ENCODE peak calls at places on chromosome 15, in eight cellular contexts. Y is C1 segment of cervical spinal cord, C is GM23248, J is right lobe of liver, P is WTC11, E is A549, O is activated T-helper 1 cell treated with Interleukin-2 at 50 U/mL for 16 hours, Q is mesothelial cell of epicardium. R is an unnamed sample.

GRCh38 chr15:23035964-23036566 is 3.3 kb downstream of the TUBGCP5 start:
- DNase-seq in E (peak; percentile 79), C (peak; percentile 71), J (no peak), Y (no peak), P (peak; percentile 80), O (peak; percentile 18), Q (peak; percentile 56), R (peak; percentile 29)

GRCh38 chr15:101169457-101170071 is 82.3 kb downstream of the CHSY1 start:
- DNase-seq in O (no peak), J (no peak), E (no peak), P (no peak), Y (no peak), Q (no peak), C (peak; percentile 40), R (no peak)

GRCh38 chr15:46467041-46467440 is 832.2 kb downstream of the SQOR start:
- DNase-seq in Y (no peak), Q (no peak), P (no peak), O (no peak), E (no peak), C (no peak), J (no peak), R (no peak)

GRCh38 chr15:89399390-89400120 is 64.9 kb upstream of the POLG start:
- DNase-seq in E (peak; percentile 84), J (peak; percentile 29), Y (no peak), P (peak; percentile 74), C (peak; percentile 37), O (no peak), Q (no peak), R (peak; percentile 50)

GRCh38 chr15:25679964-25680658 is 183.0 kb downstream of the ATP10A start:
- DNase-seq in O (no peak), Q (no peak), E (no peak), Y (no peak), P (no peak), J (no peak), C (no peak), R (no peak)

GRCh38 chr15:29139540-29140459 is 129.8 kb downstream of the NSMCE3 start:
- DNase-seq in E (peak; percentile 44), Q (peak; percentile 83), Y (no peak), O (peak; percentile 37), P (peak; percentile 89), C (peak; percentile 62), J (peak; percentile 62), R (peak; percentile 83)

GRCh38 chr15:89630974-89631901 is 24.0 kb downstream of the KIF7 start:
- DNase-seq in E (no peak), Y (no peak), Q (no peak), O (no peak), C (no peak), P (no peak), J (no peak), R (no peak)

GRCh38 chr15:83010709-83011270 is 649 bp downstream of the C15orf40 start:
- DNase-seq in Q (peak; percentile 62), C (peak; percentile 89), E (peak; percentile 88), J (peak; percentile 70), Y (peak; percentile 32), O (peak; percentile 46), P (peak; percentile 74), R (peak; percentile 82)

GRCh38 chr15:100060276-100060926 is 281.4 kb downstream of the ADAMTS17 start:
- DNase-seq in Y (no peak), E (no peak), J (no peak), Q (no peak), C (peak; percentile 7), P (no peak), O (no peak), R (no peak)

GRCh38 chr15:41940441-41940857 is 31.9 kb downstream of the EHD4 start:
- DNase-seq in Q (no peak), C (peak; percentile 90), Y (no peak), O (peak; percentile 13), P (no peak), E (peak; percentile 38), J (no peak), R (no peak)

GRCh38 chr15:27704939-27705514 is 394.1 kb downstream of the OCA2 start:
- DNase-seq in J (no peak), O (no peak), P (no peak), Q (no peak), E (no peak), Y (no peak), C (no peak), R (peak; percentile 26)

GRCh38 chr15:69838951-69839350 is 258.8 kb downstream of the TLE3 start:
- DNase-seq in J (no peak), P (no peak), O (no peak), C (no peak), Y (no peak), Q (no peak), E (no peak), R (no peak)

GRCh38 chr15:64740361-64741170 is 34.8 kb downstream of the RBPMS2 start:
- DNase-seq in O (no peak), C (peak; percentile 79), Q (no peak), E (peak; percentile 64), Y (no peak), P (no peak), J (no peak), R (no peak)

GRCh38 chr15:86382341-86382740 is 302.7 kb downstream of the AGBL1 start:
- DNase-seq in E (no peak), J (no peak), O (no peak), P (no peak), Q (no peak), C (no peak), Y (no peak), R (peak; percentile 36)

GRCh38 chr15:74683758-74684157 is 12.1 kb downstream of the EDC3 start:
- DNase-seq in Y (no peak), C (no peak), E (no peak), J (no peak), P (no peak), O (no peak), Q (no peak), R (no peak)

GRCh38 chr15:99071091-99071680 is 33.7 kb upstream of the SYNM start:
- DNase-seq in C (no peak), Q (no peak), P (no peak), Y (no peak), E (no peak), O (no peak), J (no peak), R (no peak)

GRCh38 chr15:95988574-95988887 is 342.0 kb upstream of the NR2F2 start:
- DNase-seq in P (no peak), Y (no peak), O (no peak), E (peak; percentile 14), C (peak; percentile 21), Q (no peak), J (no peak), R (no peak)

GRCh38 chr15:49063402-49064280 is 17.4 kb upstream of the SECISBP2L start:
- DNase-seq in C (no peak), Q (no peak), E (no peak), O (no peak), Y (no peak), P (no peak), J (no peak), R (no peak)

GRCh38 chr15:79593119-79593869 is 161.2 kb downstream of the MINAR1 start:
- DNase-seq in P (peak; percentile 22), O (no peak), J (no peak), C (peak; percentile 44), Y (no peak), E (peak; percentile 32), Q (no peak), R (peak; percentile 45)

GRCh38 chr15:52559022-52559421 is 9.8 kb downstream of the ARPP19 start:
- DNase-seq in J (no peak), E (no peak), Q (no peak), O (no peak), C (no peak), Y (no peak), P (no peak), R (no peak)

GRCh38 chr15:101813803-101814534 is 2.0 kb downstream of the OR4F15 start:
- DNase-seq in Y (no peak), O (no peak), E (peak; percentile 25), P (no peak), Q (no peak), J (no peak), C (peak; percentile 63), R (no peak)

GRCh38 chr15:76903251-76903681 is 1.9 kb downstream of the SCAPER start:
- DNase-seq in P (no peak), O (no peak), E (peak; percentile 66), J (no peak), C (peak; percentile 54), Q (no peak), Y (no peak), R (peak; percentile 21)

GRCh38 chr15:78681306-78682012 is 40.4 kb upstream of the CHRNB4 start:
- DNase-seq in E (no peak), Q (no peak), P (no peak), Y (no peak), O (no peak), C (no peak), J (no peak), R (peak; percentile 72)

GRCh38 chr15:65339926-65340325 is 35.4 kb downstream of the RNU5B-1 start:
- DNase-seq in J (no peak), O (no peak), Q (no peak), Y (no peak), P (no peak), E (no peak), C (no peak), R (no peak)

GRCh38 chr15:83605595-83605994 is 48.3 kb upstream of the ADAMTSL3 start:
- DNase-seq in E (no peak), Y (no peak), C (no peak), J (no peak), P (no peak), O (no peak), Q (no peak), R (no peak)

GRCh38 chr15:68091743-68092142 is 37.6 kb downstream of the PIAS1 start:
- DNase-seq in Y (no peak), E (no peak), C (peak; percentile 3), Q (no peak), P (no peak), O (no peak), J (no peak), R (no peak)

GRCh38 chr15:81338422-81339007 is 14.6 kb upstream of the STARD5 start:
- DNase-seq in J (no peak), O (no peak), E (peak; percentile 23), P (no peak), C (peak; percentile 86), Y (no peak), Q (peak; percentile 50), R (no peak)

GRCh38 chr15:86855307-86855706 is 775.6 kb downstream of the AGBL1 start:
- DNase-seq in C (no peak), E (no peak), Y (no peak), J (no peak), P (no peak), O (no peak), Q (no peak), R (no peak)

GRCh38 chr15:51483520-51483919 is 139.1 kb downstream of the DMXL2 start:
- DNase-seq in Y (no peak), Q (no peak), E (no peak), O (no peak), J (no peak), P (no peak), C (no peak), R (no peak)

GRCh38 chr15:26102988-26103387 is 239.9 kb upstream of the ATP10A start:
- DNase-seq in J (no peak), Y (no peak), P (no peak), Q (no peak), O (no peak), C (peak; percentile 76), E (no peak), R (no peak)

GRCh38 chr15:78434134-78434533 is 3.9 kb upstream of the IREB2 start:
- DNase-seq in P (no peak), O (no peak), E (no peak), Q (no peak), J (no peak), Y (no peak), C (no peak), R (no peak)

GRCh38 chr15:66287461-66288055 is 5.8 kb upstream of the DIS3L start:
- DNase-seq in Y (no peak), C (peak; percentile 66), E (peak; percentile 37), J (no peak), Q (no peak), P (no peak), O (no peak), R (no peak)

GRCh38 chr15:90838544-90838943 is 29.8 kb upstream of the FURIN start:
- DNase-seq in Y (no peak), P (no peak), E (no peak), J (no peak), Q (no peak), C (no peak), O (no peak), R (no peak)

R was measured in NCI-H1417.